ENCODE peak calls at places on chromosomes 12 and 14, in six cellular contexts. One of them, this sample, is unnamed.

GRCh38 chr14:100424504-100425453 is 101.6 kb downstream of the SLC25A47 start:
- DNase-seq in GM23338: no peak
- DNase-seq in stimulated activated naive CD8-positive, alpha-beta T cell treated with anti-CD3 and anti-CD28 coated beads, Interleukin-15, Interleukin-2, amounts not matched to agents 100 U/mL and 50 U/mL, for 24 hours: no peak
- DNase-seq in H4: no peak
- DNase-seq in stimulated activated CD4-positive, alpha-beta T cell treated with anti-CD3 and anti-CD28 coated beads, Interleukin-15, amount 100 ng/mL, for 24 hours: no peak
- DNase-seq in skeletal muscle cell: no peak
- DNase-seq in this sample: no peak

GRCh38 chr14:55074662-55075061 is 23.2 kb downstream of the MAPK1IP1L start:
- DNase-seq in stimulated activated CD4-positive, alpha-beta T cell treated with anti-CD3 and anti-CD28 coated beads, Interleukin-15, amount 100 ng/mL, for 24 hours: no peak
- DNase-seq in skeletal muscle cell: peak; percentile 36
- DNase-seq in H4: no peak
- DNase-seq in stimulated activated naive CD8-positive, alpha-beta T cell treated with anti-CD3 and anti-CD28 coated beads, Interleukin-15, Interleukin-2, amounts not matched to agents 100 U/mL and 50 U/mL, for 24 hours: no peak
- DNase-seq in GM23338: peak; percentile 18
- DNase-seq in this sample: no peak

GRCh38 chr12:79407671-79408622 is 282.8 kb downstream of the PAWR start:
- DNase-seq in H4: peak; percentile 86
- DNase-seq in stimulated activated CD4-positive, alpha-beta T cell treated with anti-CD3 and anti-CD28 coated beads, Interleukin-15, amount 100 ng/mL, for 24 hours: peak; percentile 6
- DNase-seq in stimulated activated naive CD8-positive, alpha-beta T cell treated with anti-CD3 and anti-CD28 coated beads, Interleukin-15, Interleukin-2, amounts not matched to agents 100 U/mL and 50 U/mL, for 24 hours: peak; percentile 3
- DNase-seq in skeletal muscle cell: peak; percentile 75
- DNase-seq in GM23338: peak; percentile 85
- DNase-seq in this sample: peak; percentile 3

GRCh38 chr12:57260366-57260765 is 9.4 kb upstream of the STAC3 start:
- DNase-seq in stimulated activated CD4-positive, alpha-beta T cell treated with anti-CD3 and anti-CD28 coated beads, Interleukin-15, amount 100 ng/mL, for 24 hours: no peak
- DNase-seq in GM23338: no peak
- DNase-seq in stimulated activated naive CD8-positive, alpha-beta T cell treated with anti-CD3 and anti-CD28 coated beads, Interleukin-15, Interleukin-2, amounts not matched to agents 100 U/mL and 50 U/mL, for 24 hours: no peak
- DNase-seq in H4: no peak
- DNase-seq in skeletal muscle cell: no peak
- DNase-seq in this sample: no peak

GRCh38 chr14:68976160-68977067 is 2.7 kb downstream of the ACTN1 start:
- DNase-seq in skeletal muscle cell: no peak
- DNase-seq in stimulated activated CD4-positive, alpha-beta T cell treated with anti-CD3 and anti-CD28 coated beads, Interleukin-15, amount 100 ng/mL, for 24 hours: no peak
- DNase-seq in stimulated activated naive CD8-positive, alpha-beta T cell treated with anti-CD3 and anti-CD28 coated beads, Interleukin-15, Interleukin-2, amounts not matched to agents 100 U/mL and 50 U/mL, for 24 hours: no peak
- DNase-seq in H4: no peak
- DNase-seq in GM23338: no peak
- DNase-seq in this sample: no peak

GRCh38 chr12:48442191-48442828 is 30.0 kb upstream of the ANP32D start:
- DNase-seq in stimulated activated CD4-positive, alpha-beta T cell treated with anti-CD3 and anti-CD28 coated beads, Interleukin-15, amount 100 ng/mL, for 24 hours: no peak
- DNase-seq in H4: no peak
- DNase-seq in GM23338: peak; percentile 41
- DNase-seq in stimulated activated naive CD8-positive, alpha-beta T cell treated with anti-CD3 and anti-CD28 coated beads, Interleukin-15, Interleukin-2, amounts not matched to agents 100 U/mL and 50 U/mL, for 24 hours: no peak
- DNase-seq in skeletal muscle cell: no peak
- DNase-seq in this sample: no peak

GRCh38 chr12:95763809-95764253 is 26.7 kb downstream of the NTN4 start:
- DNase-seq in stimulated activated CD4-positive, alpha-beta T cell treated with anti-CD3 and anti-CD28 coated beads, Interleukin-15, amount 100 ng/mL, for 24 hours: peak; percentile 2
- DNase-seq in stimulated activated naive CD8-positive, alpha-beta T cell treated with anti-CD3 and anti-CD28 coated beads, Interleukin-15, Interleukin-2, amounts not matched to agents 100 U/mL and 50 U/mL, for 24 hours: no peak
- DNase-seq in GM23338: no peak
- DNase-seq in H4: peak; percentile 37
- DNase-seq in skeletal muscle cell: peak; percentile 59
- DNase-seq in this sample: peak; percentile 67

GRCh38 chr14:69657961-69658360 is 46.6 kb downstream of the SUSD6 start:
- DNase-seq in skeletal muscle cell: no peak
- DNase-seq in stimulated activated naive CD8-positive, alpha-beta T cell treated with anti-CD3 and anti-CD28 coated beads, Interleukin-15, Interleukin-2, amounts not matched to agents 100 U/mL and 50 U/mL, for 24 hours: no peak
- DNase-seq in GM23338: peak; percentile 56
- DNase-seq in H4: no peak
- DNase-seq in stimulated activated CD4-positive, alpha-beta T cell treated with anti-CD3 and anti-CD28 coated beads, Interleukin-15, amount 100 ng/mL, for 24 hours: no peak
- DNase-seq in this sample: no peak

GRCh38 chr12:54420766-54421144 is 1.7 kb upstream of the ITGA5 start:
- DNase-seq in stimulated activated naive CD8-positive, alpha-beta T cell treated with anti-CD3 and anti-CD28 coated beads, Interleukin-15, Interleukin-2, amounts not matched to agents 100 U/mL and 50 U/mL, for 24 hours: no peak
- DNase-seq in skeletal muscle cell: no peak
- DNase-seq in GM23338: no peak
- DNase-seq in H4: no peak
- DNase-seq in stimulated activated CD4-positive, alpha-beta T cell treated with anti-CD3 and anti-CD28 coated beads, Interleukin-15, amount 100 ng/mL, for 24 hours: no peak
- DNase-seq in this sample: no peak

GRCh38 chr12:116153096-116153495 is 124.4 kb downstream of the MED13L start:
- DNase-seq in H4: no peak
- DNase-seq in GM23338: no peak
- DNase-seq in stimulated activated CD4-positive, alpha-beta T cell treated with anti-CD3 and anti-CD28 coated beads, Interleukin-15, amount 100 ng/mL, for 24 hours: no peak
- DNase-seq in stimulated activated naive CD8-positive, alpha-beta T cell treated with anti-CD3 and anti-CD28 coated beads, Interleukin-15, Interleukin-2, amounts not matched to agents 100 U/mL and 50 U/mL, for 24 hours: no peak
- DNase-seq in skeletal muscle cell: no peak
- DNase-seq in this sample: no peak

GRCh38 chr12:24724765-24725307 is 224.1 kb downstream of the BCAT1 start:
- DNase-seq in stimulated activated CD4-positive, alpha-beta T cell treated with anti-CD3 and anti-CD28 coated beads, Interleukin-15, amount 100 ng/mL, for 24 hours: peak; percentile 30
- DNase-seq in H4: no peak
- DNase-seq in skeletal muscle cell: no peak
- DNase-seq in GM23338: no peak
- DNase-seq in stimulated activated naive CD8-positive, alpha-beta T cell treated with anti-CD3 and anti-CD28 coated beads, Interleukin-15, Interleukin-2, amounts not matched to agents 100 U/mL and 50 U/mL, for 24 hours: no peak
- DNase-seq in this sample: no peak

GRCh38 chr12:67710582-67710981 is 62.0 kb downstream of the DYRK2 start:
- DNase-seq in stimulated activated CD4-positive, alpha-beta T cell treated with anti-CD3 and anti-CD28 coated beads, Interleukin-15, amount 100 ng/mL, for 24 hours: no peak
- DNase-seq in skeletal muscle cell: no peak
- DNase-seq in stimulated activated naive CD8-positive, alpha-beta T cell treated with anti-CD3 and anti-CD28 coated beads, Interleukin-15, Interleukin-2, amounts not matched to agents 100 U/mL and 50 U/mL, for 24 hours: no peak
- DNase-seq in GM23338: no peak
- DNase-seq in H4: no peak
- DNase-seq in this sample: no peak

GRCh38 chr12:64318605-64319004 is 72.0 kb downstream of the C12orf56 start:
- DNase-seq in H4: no peak
- DNase-seq in stimulated activated CD4-positive, alpha-beta T cell treated with anti-CD3 and anti-CD28 coated beads, Interleukin-15, amount 100 ng/mL, for 24 hours: no peak
- DNase-seq in skeletal muscle cell: peak; percentile 18
- DNase-seq in GM23338: peak; percentile 84
- DNase-seq in stimulated activated naive CD8-positive, alpha-beta T cell treated with anti-CD3 and anti-CD28 coated beads, Interleukin-15, Interleukin-2, amounts not matched to agents 100 U/mL and 50 U/mL, for 24 hours: no peak
- DNase-seq in this sample: no peak

GRCh38 chr14:92668266-92668973 is 80.0 kb downstream of the LGMN start:
- DNase-seq in stimulated activated naive CD8-positive, alpha-beta T cell treated with anti-CD3 and anti-CD28 coated beads, Interleukin-15, Interleukin-2, amounts not matched to agents 100 U/mL and 50 U/mL, for 24 hours: peak; percentile 57
- DNase-seq in GM23338: no peak
- DNase-seq in H4: no peak
- DNase-seq in skeletal muscle cell: no peak
- DNase-seq in stimulated activated CD4-positive, alpha-beta T cell treated with anti-CD3 and anti-CD28 coated beads, Interleukin-15, amount 100 ng/mL, for 24 hours: peak; percentile 55
- DNase-seq in this sample: no peak

GRCh38 chr12:124742111-124742510 is 121.6 kb downstream of the SCARB1 start:
- DNase-seq in stimulated activated naive CD8-positive, alpha-beta T cell treated with anti-CD3 and anti-CD28 coated beads, Interleukin-15, Interleukin-2, amounts not matched to agents 100 U/mL and 50 U/mL, for 24 hours: no peak
- DNase-seq in GM23338: no peak
- DNase-seq in skeletal muscle cell: no peak
- DNase-seq in H4: no peak
- DNase-seq in stimulated activated CD4-positive, alpha-beta T cell treated with anti-CD3 and anti-CD28 coated beads, Interleukin-15, amount 100 ng/mL, for 24 hours: no peak
- DNase-seq in this sample: no peak

GRCh38 chr14:73238262-73238852 is 1.1 kb downstream of the PAPLN start:
- DNase-seq in H4: peak; percentile 77
- DNase-seq in skeletal muscle cell: peak; percentile 68
- DNase-seq in stimulated activated CD4-positive, alpha-beta T cell treated with anti-CD3 and anti-CD28 coated beads, Interleukin-15, amount 100 ng/mL, for 24 hours: peak; percentile 38
- DNase-seq in stimulated activated naive CD8-positive, alpha-beta T cell treated with anti-CD3 and anti-CD28 coated beads, Interleukin-15, Interleukin-2, amounts not matched to agents 100 U/mL and 50 U/mL, for 24 hours: no peak
- DNase-seq in GM23338: no peak
- DNase-seq in this sample: no peak

GRCh38 chr14:73173092-73173735 is 36.9 kb downstream of the PSEN1 start:
- DNase-seq in H4: peak; percentile 28
- DNase-seq in stimulated activated CD4-positive, alpha-beta T cell treated with anti-CD3 and anti-CD28 coated beads, Interleukin-15, amount 100 ng/mL, for 24 hours: peak; percentile 5
- DNase-seq in GM23338: peak; percentile 37
- DNase-seq in skeletal muscle cell: no peak
- DNase-seq in stimulated activated naive CD8-positive, alpha-beta T cell treated with anti-CD3 and anti-CD28 coated beads, Interleukin-15, Interleukin-2, amounts not matched to agents 100 U/mL and 50 U/mL, for 24 hours: no peak
- DNase-seq in this sample: peak; percentile 47

GRCh38 chr12:50243507-50243906 is 39.8 kb downstream of the LIMA1 start:
- DNase-seq in skeletal muscle cell: no peak
- DNase-seq in stimulated activated naive CD8-positive, alpha-beta T cell treated with anti-CD3 and anti-CD28 coated beads, Interleukin-15, Interleukin-2, amounts not matched to agents 100 U/mL and 50 U/mL, for 24 hours: no peak
- DNase-seq in H4: no peak
- DNase-seq in GM23338: no peak
- DNase-seq in stimulated activated CD4-positive, alpha-beta T cell treated with anti-CD3 and anti-CD28 coated beads, Interleukin-15, amount 100 ng/mL, for 24 hours: no peak
- DNase-seq in this sample: no peak

GRCh38 chr14:81990312-81990761 is 456.7 kb upstream of the SEL1L start:
- DNase-seq in stimulated activated CD4-positive, alpha-beta T cell treated with anti-CD3 and anti-CD28 coated beads, Interleukin-15, amount 100 ng/mL, for 24 hours: peak; percentile 44
- DNase-seq in skeletal muscle cell: peak; percentile 7
- DNase-seq in GM23338: peak; percentile 72
- DNase-seq in H4: peak; percentile 45
- DNase-seq in stimulated activated naive CD8-positive, alpha-beta T cell treated with anti-CD3 and anti-CD28 coated beads, Interleukin-15, Interleukin-2, amounts not matched to agents 100 U/mL and 50 U/mL, for 24 hours: peak; percentile 37
- DNase-seq in this sample: peak; percentile 71

GRCh38 chr12:10094648-10095047 is 4.1 kb downstream of the CLEC1A start:
- DNase-seq in H4: no peak
- DNase-seq in GM23338: no peak
- DNase-seq in stimulated activated naive CD8-positive, alpha-beta T cell treated with anti-CD3 and anti-CD28 coated beads, Interleukin-15, Interleukin-2, amounts not matched to agents 100 U/mL and 50 U/mL, for 24 hours: no peak
- DNase-seq in skeletal muscle cell: no peak
- DNase-seq in stimulated activated CD4-positive, alpha-beta T cell treated with anti-CD3 and anti-CD28 coated beads, Interleukin-15, amount 100 ng/mL, for 24 hours: no peak
- DNase-seq in this sample: no peak

GRCh38 chr14:53841109-53842099 is 115.2 kb downstream of the BMP4 start:
- DNase-seq in skeletal muscle cell: no peak
- DNase-seq in H4: no peak
- DNase-seq in stimulated activated naive CD8-positive, alpha-beta T cell treated with anti-CD3 and anti-CD28 coated beads, Interleukin-15, Interleukin-2, amounts not matched to agents 100 U/mL and 50 U/mL, for 24 hours: no peak
- DNase-seq in GM23338: no peak
- DNase-seq in stimulated activated CD4-positive, alpha-beta T cell treated with anti-CD3 and anti-CD28 coated beads, Interleukin-15, amount 100 ng/mL, for 24 hours: no peak
- DNase-seq in this sample: no peak

GRCh38 chr14:64113279-64113678 is 180.9 kb downstream of the ESR2 start:
- DNase-seq in stimulated activated naive CD8-positive, alpha-beta T cell treated with anti-CD3 and anti-CD28 coated beads, Interleukin-15, Interleukin-2, amounts not matched to agents 100 U/mL and 50 U/mL, for 24 hours: no peak
- DNase-seq in skeletal muscle cell: no peak
- DNase-seq in H4: no peak
- DNase-seq in GM23338: no peak
- DNase-seq in stimulated activated CD4-positive, alpha-beta T cell treated with anti-CD3 and anti-CD28 coated beads, Interleukin-15, amount 100 ng/mL, for 24 hours: no peak
- DNase-seq in this sample: no peak

GRCh38 chr14:24895243-24895583 is 154.7 kb downstream of the STXBP6 start:
- DNase-seq in GM23338: peak; percentile 10
- DNase-seq in skeletal muscle cell: no peak
- DNase-seq in stimulated activated naive CD8-positive, alpha-beta T cell treated with anti-CD3 and anti-CD28 coated beads, Interleukin-15, Interleukin-2, amounts not matched to agents 100 U/mL and 50 U/mL, for 24 hours: no peak
- DNase-seq in stimulated activated CD4-positive, alpha-beta T cell treated with anti-CD3 and anti-CD28 coated beads, Interleukin-15, amount 100 ng/mL, for 24 hours: no peak
- DNase-seq in H4: peak; percentile 30
- DNase-seq in this sample: no peak

GRCh38 chr14:75631453-75631831 is 29.2 kb downstream of the ERG28 start:
- DNase-seq in H4: no peak
- DNase-seq in skeletal muscle cell: peak; percentile 52
- DNase-seq in stimulated activated naive CD8-positive, alpha-beta T cell treated with anti-CD3 and anti-CD28 coated beads, Interleukin-15, Interleukin-2, amounts not matched to agents 100 U/mL and 50 U/mL, for 24 hours: no peak
- DNase-seq in GM23338: peak; percentile 78
- DNase-seq in stimulated activated CD4-positive, alpha-beta T cell treated with anti-CD3 and anti-CD28 coated beads, Interleukin-15, amount 100 ng/mL, for 24 hours: no peak
- DNase-seq in this sample: no peak

GRCh38 chr12:101637936-101638335 is 43.2 kb downstream of the MYBPC1 start:
- DNase-seq in stimulated activated CD4-positive, alpha-beta T cell treated with anti-CD3 and anti-CD28 coated beads, Interleukin-15, amount 100 ng/mL, for 24 hours: no peak
- DNase-seq in GM23338: peak; percentile 4
- DNase-seq in stimulated activated naive CD8-positive, alpha-beta T cell treated with anti-CD3 and anti-CD28 coated beads, Interleukin-15, Interleukin-2, amounts not matched to agents 100 U/mL and 50 U/mL, for 24 hours: no peak
- DNase-seq in skeletal muscle cell: no peak
- DNase-seq in H4: no peak
- DNase-seq in this sample: no peak

GRCh38 chr12:988616-989015 is 2.4 kb upstream of the ERC1 start:
- DNase-seq in skeletal muscle cell: no peak
- DNase-seq in H4: no peak
- DNase-seq in stimulated activated naive CD8-positive, alpha-beta T cell treated with anti-CD3 and anti-CD28 coated beads, Interleukin-15, Interleukin-2, amounts not matched to agents 100 U/mL and 50 U/mL, for 24 hours: no peak
- DNase-seq in stimulated activated CD4-positive, alpha-beta T cell treated with anti-CD3 and anti-CD28 coated beads, Interleukin-15, amount 100 ng/mL, for 24 hours: no peak
- DNase-seq in GM23338: no peak
- DNase-seq in this sample: no peak

GRCh38 chr14:41393512-41393911 is 213.2 kb upstream of the LRFN5 start:
- DNase-seq in GM23338: no peak
- DNase-seq in stimulated activated naive CD8-positive, alpha-beta T cell treated with anti-CD3 and anti-CD28 coated beads, Interleukin-15, Interleukin-2, amounts not matched to agents 100 U/mL and 50 U/mL, for 24 hours: no peak
- DNase-seq in stimulated activated CD4-positive, alpha-beta T cell treated with anti-CD3 and anti-CD28 coated beads, Interleukin-15, amount 100 ng/mL, for 24 hours: no peak
- DNase-seq in skeletal muscle cell: no peak
- DNase-seq in H4: no peak
- DNase-seq in this sample: no peak

GRCh38 chr12:104998423-104999346 is 12.6 kb downstream of the NOPCHAP1 start:
- DNase-seq in stimulated activated CD4-positive, alpha-beta T cell treated with anti-CD3 and anti-CD28 coated beads, Interleukin-15, amount 100 ng/mL, for 24 hours: no peak
- DNase-seq in GM23338: no peak
- DNase-seq in stimulated activated naive CD8-positive, alpha-beta T cell treated with anti-CD3 and anti-CD28 coated beads, Interleukin-15, Interleukin-2, amounts not matched to agents 100 U/mL and 50 U/mL, for 24 hours: no peak
- DNase-seq in H4: no peak
- DNase-seq in skeletal muscle cell: no peak
- DNase-seq in this sample: no peak

GRCh38 chr12:127342861-127343260 is 924.1 kb upstream of the TMEM132C start:
- DNase-seq in GM23338: no peak
- DNase-seq in H4: no peak
- DNase-seq in stimulated activated CD4-positive, alpha-beta T cell treated with anti-CD3 and anti-CD28 coated beads, Interleukin-15, amount 100 ng/mL, for 24 hours: no peak
- DNase-seq in skeletal muscle cell: no peak
- DNase-seq in stimulated activated naive CD8-positive, alpha-beta T cell treated with anti-CD3 and anti-CD28 coated beads, Interleukin-15, Interleukin-2, amounts not matched to agents 100 U/mL and 50 U/mL, for 24 hours: no peak
- DNase-seq in this sample: no peak

GRCh38 chr14:31465113-31465512 is 7.8 kb upstream of the DTD2 start:
- DNase-seq in H4: no peak
- DNase-seq in GM23338: no peak
- DNase-seq in skeletal muscle cell: no peak
- DNase-seq in stimulated activated naive CD8-positive, alpha-beta T cell treated with anti-CD3 and anti-CD28 coated beads, Interleukin-15, Interleukin-2, amounts not matched to agents 100 U/mL and 50 U/mL, for 24 hours: no peak
- DNase-seq in stimulated activated CD4-positive, alpha-beta T cell treated with anti-CD3 and anti-CD28 coated beads, Interleukin-15, amount 100 ng/mL, for 24 hours: no peak
- DNase-seq in this sample: no peak

GRCh38 chr14:34983148-34983760 is 462 bp downstream of the SRP54 start:
- DNase-seq in skeletal muscle cell: no peak
- DNase-seq in stimulated activated naive CD8-positive, alpha-beta T cell treated with anti-CD3 and anti-CD28 coated beads, Interleukin-15, Interleukin-2, amounts not matched to agents 100 U/mL and 50 U/mL, for 24 hours: no peak
- DNase-seq in stimulated activated CD4-positive, alpha-beta T cell treated with anti-CD3 and anti-CD28 coated beads, Interleukin-15, amount 100 ng/mL, for 24 hours: no peak
- DNase-seq in GM23338: no peak
- DNase-seq in H4: no peak
- DNase-seq in this sample: no peak

GRCh38 chr12:131830335-131831020 is 2.3 kb downstream of the MMP17 start:
- DNase-seq in stimulated activated CD4-positive, alpha-beta T cell treated with anti-CD3 and anti-CD28 coated beads, Interleukin-15, amount 100 ng/mL, for 24 hours: peak; percentile 55
- DNase-seq in stimulated activated naive CD8-positive, alpha-beta T cell treated with anti-CD3 and anti-CD28 coated beads, Interleukin-15, Interleukin-2, amounts not matched to agents 100 U/mL and 50 U/mL, for 24 hours: peak; percentile 46
- DNase-seq in GM23338: peak; percentile 68
- DNase-seq in H4: peak; percentile 54
- DNase-seq in skeletal muscle cell: peak; percentile 57
- DNase-seq in this sample: peak; percentile 50

GRCh38 chr12:123752046-123752445 is 10.1 kb upstream of the DNAH10 start:
- DNase-seq in skeletal muscle cell: no peak
- DNase-seq in stimulated activated CD4-positive, alpha-beta T cell treated with anti-CD3 and anti-CD28 coated beads, Interleukin-15, amount 100 ng/mL, for 24 hours: no peak
- DNase-seq in H4: no peak
- DNase-seq in stimulated activated naive CD8-positive, alpha-beta T cell treated with anti-CD3 and anti-CD28 coated beads, Interleukin-15, Interleukin-2, amounts not matched to agents 100 U/mL and 50 U/mL, for 24 hours: no peak
- DNase-seq in GM23338: no peak
- DNase-seq in this sample: no peak

GRCh38 chr14:74670726-74671125 is 42.2 kb downstream of the AREL1 start:
- DNase-seq in H4: peak; percentile 54
- DNase-seq in stimulated activated naive CD8-positive, alpha-beta T cell treated with anti-CD3 and anti-CD28 coated beads, Interleukin-15, Interleukin-2, amounts not matched to agents 100 U/mL and 50 U/mL, for 24 hours: no peak
- DNase-seq in stimulated activated CD4-positive, alpha-beta T cell treated with anti-CD3 and anti-CD28 coated beads, Interleukin-15, amount 100 ng/mL, for 24 hours: no peak
- DNase-seq in GM23338: no peak
- DNase-seq in skeletal muscle cell: no peak
- DNase-seq in this sample: no peak

GRCh38 chr12:124837958-124838803 is 25.5 kb downstream of the SCARB1 start:
- DNase-seq in H4: peak; percentile 99
- DNase-seq in stimulated activated naive CD8-positive, alpha-beta T cell treated with anti-CD3 and anti-CD28 coated beads, Interleukin-15, Interleukin-2, amounts not matched to agents 100 U/mL and 50 U/mL, for 24 hours: no peak
- DNase-seq in GM23338: no peak
- DNase-seq in skeletal muscle cell: peak; percentile 96
- DNase-seq in stimulated activated CD4-positive, alpha-beta T cell treated with anti-CD3 and anti-CD28 coated beads, Interleukin-15, amount 100 ng/mL, for 24 hours: no peak
- DNase-seq in this sample: no peak

GRCh38 chr12:79706676-79707075 is 15.9 kb upstream of the PAWR start:
- DNase-seq in GM23338: no peak
- DNase-seq in stimulated activated CD4-positive, alpha-beta T cell treated with anti-CD3 and anti-CD28 coated beads, Interleukin-15, amount 100 ng/mL, for 24 hours: no peak
- DNase-seq in skeletal muscle cell: no peak
- DNase-seq in stimulated activated naive CD8-positive, alpha-beta T cell treated with anti-CD3 and anti-CD28 coated beads, Interleukin-15, Interleukin-2, amounts not matched to agents 100 U/mL and 50 U/mL, for 24 hours: no peak
- DNase-seq in H4: no peak
- DNase-seq in this sample: no peak

GRCh38 chr12:104569348-104570173 is 112.8 kb downstream of the CHST11 start:
- DNase-seq in GM23338: no peak
- DNase-seq in stimulated activated naive CD8-positive, alpha-beta T cell treated with anti-CD3 and anti-CD28 coated beads, Interleukin-15, Interleukin-2, amounts not matched to agents 100 U/mL and 50 U/mL, for 24 hours: peak; percentile 53
- DNase-seq in stimulated activated CD4-positive, alpha-beta T cell treated with anti-CD3 and anti-CD28 coated beads, Interleukin-15, amount 100 ng/mL, for 24 hours: peak; percentile 42
- DNase-seq in skeletal muscle cell: no peak
- DNase-seq in H4: no peak
- DNase-seq in this sample: peak; percentile 34

GRCh38 chr12:74111688-74112360 is 425.8 kb upstream of the ATXN7L3B start:
- DNase-seq in skeletal muscle cell: no peak
- DNase-seq in stimulated activated naive CD8-positive, alpha-beta T cell treated with anti-CD3 and anti-CD28 coated beads, Interleukin-15, Interleukin-2, amounts not matched to agents 100 U/mL and 50 U/mL, for 24 hours: no peak
- DNase-seq in GM23338: peak; percentile 80
- DNase-seq in stimulated activated CD4-positive, alpha-beta T cell treated with anti-CD3 and anti-CD28 coated beads, Interleukin-15, amount 100 ng/mL, for 24 hours: peak; percentile 2
- DNase-seq in H4: peak; percentile 15
- DNase-seq in this sample: peak; percentile 5

GRCh38 chr14:38257500-38257899 is 1.6 kb upstream of the CLEC14A start:
- DNase-seq in stimulated activated CD4-positive, alpha-beta T cell treated with anti-CD3 and anti-CD28 coated beads, Interleukin-15, amount 100 ng/mL, for 24 hours: no peak
- DNase-seq in skeletal muscle cell: no peak
- DNase-seq in H4: no peak
- DNase-seq in GM23338: no peak
- DNase-seq in stimulated activated naive CD8-positive, alpha-beta T cell treated with anti-CD3 and anti-CD28 coated beads, Interleukin-15, Interleukin-2, amounts not matched to agents 100 U/mL and 50 U/mL, for 24 hours: no peak
- DNase-seq in this sample: no peak